ENCODE peak calls at places on chromosomes 11 and 22, in seven cellular contexts. R, W, S, E, Y, T and M are unnamed samples.

GRCh38 chr11:19890308-19890707 is 177.7 kb downstream of the NAV2 start:
- DNase-seq in R (no peak), W (no peak), S (no peak), E (no peak), Y (no peak), T (no peak), M (peak; percentile 18)

GRCh38 chr11:130246719-130247118 is 68.0 kb downstream of the ZBTB44 start:
- DNase-seq in R (no peak), W (no peak), S (no peak), E (no peak), Y (no peak), T (no peak), M (no peak)

GRCh38 chr22:28151241-28151640 is 232.2 kb upstream of the PITPNB start:
- DNase-seq in R (no peak), W (no peak), S (no peak), E (no peak), Y (no peak), T (peak; percentile 41), M (no peak)

GRCh38 chr11:133927690-133928627 is 28.8 kb downstream of the IGSF9B start:
- DNase-seq in R (no peak), W (peak; percentile 89), S (no peak), E (peak; percentile 94), Y (peak; percentile 75), T (peak; percentile 36), M (peak; percentile 98)

GRCh38 chr11:64472593-64473455 is 113.9 kb downstream of the RPS6KA4 start:
- DNase-seq in R (no peak), W (peak; percentile 14), S (no peak), E (no peak), Y (peak; percentile 34), T (no peak), M (no peak)

GRCh38 chr11:20275987-20276660 is 87.4 kb upstream of the HTATIP2 start:
- DNase-seq in R (no peak), W (no peak), S (no peak), E (no peak), Y (no peak), T (no peak), M (no peak)

GRCh38 chr22:50705219-50705691 is 32.6 kb downstream of the SHANK3 start:
- DNase-seq in R (no peak), W (peak; percentile 87), S (no peak), E (peak; percentile 88), Y (peak; percentile 62), T (no peak), M (no peak)

GRCh38 chr11:47466701-47467250 is 17.8 kb upstream of the RAPSN start:
- DNase-seq in R (no peak), W (no peak), S (no peak), E (peak; percentile 57), Y (no peak), T (no peak), M (no peak)

GRCh38 chr11:35709386-35709785 is 46.8 kb downstream of the TRIM44 start:
- DNase-seq in R (no peak), W (no peak), S (no peak), E (no peak), Y (no peak), T (no peak), M (no peak)

GRCh38 chr11:88508558-88508807 is 170.9 kb upstream of the CTSC start:
- DNase-seq in R (no peak), W (peak; percentile 55), S (no peak), E (no peak), Y (no peak), T (no peak), M (no peak)

GRCh38 chr22:39244496-39245129 is at the start of gene PDGFB:
- DNase-seq in R (no peak), W (no peak), S (no peak), E (no peak), Y (peak; percentile 42), T (no peak), M (peak; percentile 89)

GRCh38 chr11:9160166-9160565 is 68.8 kb upstream of the SCUBE2 start:
- DNase-seq in R (no peak), W (no peak), S (no peak), E (no peak), Y (no peak), T (no peak), M (no peak)

GRCh38 chr11:100925935-100926334 is 203.7 kb downstream of the PGR start:
- DNase-seq in R (peak; percentile 57), W (no peak), S (peak; percentile 61), E (no peak), Y (no peak), T (no peak), M (no peak)

GRCh38 chr11:65884716-65885092 is 3.6 kb downstream of the FIBP start:
- DNase-seq in R (no peak), W (peak; percentile 90), S (no peak), E (peak; percentile 92), Y (peak; percentile 78), T (peak; percentile 60), M (peak; percentile 86)

GRCh38 chr11:64629796-64630562 is 39.0 kb downstream of the SLC22A12 start:
- DNase-seq in R (peak; percentile 77), W (peak; percentile 100), S (no peak), E (peak; percentile 85), Y (peak; percentile 98), T (no peak), M (peak; percentile 42)

GRCh38 chr11:35463211-35463810 is 44.0 kb upstream of the SLC1A2 start:
- DNase-seq in R (no peak), W (no peak), S (no peak), E (no peak), Y (no peak), T (no peak), M (no peak)

GRCh38 chr11:116536416-116536815 is 236.4 kb downstream of the BUD13 start:
- DNase-seq in R (no peak), W (no peak), S (no peak), E (no peak), Y (no peak), T (no peak), M (no peak)

GRCh38 chr22:17131686-17132085 is 10.5 kb upstream of the TMEM121B start:
- DNase-seq in R (no peak), W (no peak), S (no peak), E (no peak), Y (no peak), T (no peak), M (no peak)

GRCh38 chr11:115618428-115618827 is 114.2 kb upstream of the CADM1 start:
- DNase-seq in R (no peak), W (no peak), S (no peak), E (no peak), Y (no peak), T (no peak), M (no peak)

GRCh38 chr11:12278766-12279671 is 98.4 kb upstream of the PARVA start:
- DNase-seq in R (no peak), W (no peak), S (no peak), E (no peak), Y (no peak), T (peak; percentile 67), M (no peak)

GRCh38 chr11:97973352-97973857 is 1047.3 kb upstream of the CNTN5 start:
- DNase-seq in R (no peak), W (no peak), S (no peak), E (no peak), Y (peak; percentile 40), T (no peak), M (no peak)

DNA sequence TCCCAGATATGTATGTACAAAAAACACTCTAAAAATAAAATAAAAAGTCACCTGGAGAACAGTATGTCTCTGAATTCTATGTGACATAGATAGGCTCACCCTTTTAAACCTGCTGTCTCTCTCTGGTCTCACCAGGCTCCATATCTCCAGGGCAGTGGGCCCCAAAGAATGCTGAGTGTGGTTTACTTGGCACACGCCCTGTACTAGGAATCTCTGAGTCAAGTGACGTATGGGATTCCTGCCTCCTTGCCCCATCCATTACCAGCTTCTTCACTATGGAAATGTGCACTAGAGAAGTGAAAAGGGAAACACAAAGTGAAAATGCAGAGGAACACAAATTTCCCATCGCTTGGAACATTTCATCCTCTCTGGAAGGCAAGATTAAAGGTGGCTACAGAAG is 722.2 kb upstream of the TENM4 start:
- DNase-seq in R (no peak), W (no peak), S (no peak), E (no peak), Y (no peak), T (no peak), M (no peak)
- TF ChIP-seq JUND in R (no peak), W (no peak), S (no peak), E (no peak), Y (no peak), T (no peak), M (no peak)

GRCh38 chr11:2264366-2265011 is 5.9 kb downstream of the ASCL2 start:
- DNase-seq in R (no peak), W (no peak), S (no peak), E (no peak), Y (no peak), T (no peak), M (no peak)
- TF ChIP-seq JUND in R (no peak), W (no peak), S (no peak), E (no peak), Y (no peak), T (no peak), M (no peak)

DNA sequence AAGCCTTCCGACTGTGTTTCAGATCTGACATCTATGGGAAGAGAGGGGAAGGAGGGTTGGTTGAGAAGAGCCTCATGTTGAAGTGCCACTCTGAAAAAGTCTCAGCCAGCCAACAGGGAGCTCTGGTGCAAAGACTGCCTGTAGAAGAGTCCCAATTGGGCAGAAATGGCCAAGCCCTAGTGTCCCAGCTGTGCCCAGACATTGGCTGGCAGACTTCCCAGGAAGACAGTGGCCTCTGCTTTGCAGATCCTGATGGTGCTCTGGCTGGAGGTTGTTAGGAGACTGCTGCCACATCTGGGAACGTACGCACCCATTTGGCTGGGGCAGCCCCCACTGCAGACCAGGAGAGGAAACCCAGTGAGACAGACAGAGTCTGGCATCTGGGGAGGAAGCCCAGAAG is 3.2 kb upstream of the PLA2G3 start:
- DNase-seq in R (no peak), W (no peak), S (no peak), E (peak; percentile 53), Y (no peak), T (no peak), M (no peak)
- TF ChIP-seq JUND in R (no peak), W (no peak), S (no peak), E (no peak), Y (no peak), T (no peak), M (no peak)

GRCh38 chr11:61477734-61478148 is 30.8 kb upstream of the LRRC10B start:
- DNase-seq in R (no peak), W (peak; percentile 94), S (no peak), E (peak; percentile 89), Y (peak; percentile 82), T (no peak), M (peak; percentile 45)

GRCh38 chr11:61482513-61482912 is 26.0 kb upstream of the LRRC10B start:
- DNase-seq in R (no peak), W (peak; percentile 96), S (no peak), E (peak; percentile 70), Y (peak; percentile 79), T (no peak), M (no peak)

GRCh38 chr11:61481806-61482205 is 26.7 kb upstream of the LRRC10B start:
- DNase-seq in R (no peak), W (no peak), S (no peak), E (no peak), Y (no peak), T (no peak), M (no peak)

GRCh38 chr11:61480261-61480660 is 28.3 kb upstream of the LRRC10B start:
- DNase-seq in R (no peak), W (no peak), S (no peak), E (no peak), Y (no peak), T (no peak), M (no peak)

DNA sequence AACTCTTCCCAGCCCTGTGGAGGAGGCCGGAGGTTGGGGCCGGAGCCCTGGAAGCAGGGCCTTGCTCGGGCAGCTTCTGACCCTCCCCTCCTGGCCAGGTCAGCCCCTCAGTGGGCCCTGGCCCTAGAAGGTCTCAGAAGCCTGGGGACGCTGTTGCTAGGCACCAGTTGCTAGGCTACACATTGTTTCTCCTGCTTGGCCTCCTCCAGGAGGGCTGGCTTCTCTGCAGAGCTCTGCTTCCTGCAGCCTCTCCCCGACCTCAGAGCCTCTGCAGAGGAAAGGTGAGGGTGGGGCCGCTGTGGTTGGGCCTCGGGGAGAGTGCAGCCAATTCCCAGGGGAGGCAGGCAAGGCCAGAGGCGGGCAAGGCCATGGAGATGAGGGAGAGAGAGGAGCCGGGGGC is 27.6 kb upstream of the LRRC10B start:
- DNase-seq in R (no peak), W (peak; percentile 86), S (no peak), E (peak; percentile 79), Y (peak; percentile 28), T (no peak), M (peak; percentile 50)
- TF ChIP-seq JUND in R (no peak), W (no peak), S (no peak), E (no peak), Y (no peak), T (no peak), M (no peak)